ENCODE peak calls at places on chromosomes 16 and 17, in nine cellular contexts. One of them, this sample, is unnamed.

GRCh38 chr17:32610027-32610650 is 123.3 kb downstream of the CDK5R1 start:
- DNase-seq in epithelial cell of esophagus: no peak
- DNase-seq in stimulated activated CD4-positive, alpha-beta T cell treated with anti-CD3 and anti-CD28 coated beads, Interleukin-1b, Interleukin-23, amount 100 ng/mL, for 48 hours: no peak
- DNase-seq in ELF-1: peak; percentile 15
- DNase-seq in activated CD4-positive, alpha-beta T cell treated with anti-CD3 and anti-CD28 coated beads, Interleukin-2, amount 10 ng/mL, durations not matched to agents 7 days and 5 days: no peak
- DNase-seq in globus pallidus: no peak
- DNase-seq in NCI-H1105: no peak
- DNase-seq in stimulated activated naive CD8-positive, alpha-beta T cell treated with anti-CD3 and anti-CD28 coated beads, Interleukin-15, Interleukin-2, amounts not matched to agents 100 U/mL and 50 U/mL, for 24 hours: no peak
- DNase-seq in small intestine: no peak
- DNase-seq in this sample: no peak

GRCh38 chr16:87658564-87659225 is 56.4 kb downstream of the JPH3 start:
- DNase-seq in activated CD4-positive, alpha-beta T cell treated with anti-CD3 and anti-CD28 coated beads, Interleukin-2, amount 10 ng/mL, durations not matched to agents 7 days and 5 days: no peak
- DNase-seq in globus pallidus: no peak
- DNase-seq in stimulated activated CD4-positive, alpha-beta T cell treated with anti-CD3 and anti-CD28 coated beads, Interleukin-1b, Interleukin-23, amount 100 ng/mL, for 48 hours: no peak
- DNase-seq in epithelial cell of esophagus: no peak
- DNase-seq in stimulated activated naive CD8-positive, alpha-beta T cell treated with anti-CD3 and anti-CD28 coated beads, Interleukin-15, Interleukin-2, amounts not matched to agents 100 U/mL and 50 U/mL, for 24 hours: no peak
- DNase-seq in ELF-1: no peak
- DNase-seq in small intestine: no peak
- DNase-seq in NCI-H1105: no peak
- DNase-seq in this sample: peak; percentile 72

GRCh38 chr17:75763613-75764416 is 1.2 kb downstream of the GALK1 start:
- DNase-seq in globus pallidus: no peak
- DNase-seq in epithelial cell of esophagus: no peak
- DNase-seq in ELF-1: no peak
- DNase-seq in small intestine: peak; percentile 67
- DNase-seq in NCI-H1105: no peak
- DNase-seq in activated CD4-positive, alpha-beta T cell treated with anti-CD3 and anti-CD28 coated beads, Interleukin-2, amount 10 ng/mL, durations not matched to agents 7 days and 5 days: no peak
- DNase-seq in stimulated activated CD4-positive, alpha-beta T cell treated with anti-CD3 and anti-CD28 coated beads, Interleukin-1b, Interleukin-23, amount 100 ng/mL, for 48 hours: no peak
- DNase-seq in stimulated activated naive CD8-positive, alpha-beta T cell treated with anti-CD3 and anti-CD28 coated beads, Interleukin-15, Interleukin-2, amounts not matched to agents 100 U/mL and 50 U/mL, for 24 hours: no peak
- DNase-seq in this sample: no peak

GRCh38 chr17:71762526-71762925 is 358.3 kb upstream of the SOX9 start:
- DNase-seq in ELF-1: no peak
- DNase-seq in NCI-H1105: no peak
- DNase-seq in small intestine: peak; percentile 83
- DNase-seq in stimulated activated CD4-positive, alpha-beta T cell treated with anti-CD3 and anti-CD28 coated beads, Interleukin-1b, Interleukin-23, amount 100 ng/mL, for 48 hours: no peak
- DNase-seq in activated CD4-positive, alpha-beta T cell treated with anti-CD3 and anti-CD28 coated beads, Interleukin-2, amount 10 ng/mL, durations not matched to agents 7 days and 5 days: no peak
- DNase-seq in stimulated activated naive CD8-positive, alpha-beta T cell treated with anti-CD3 and anti-CD28 coated beads, Interleukin-15, Interleukin-2, amounts not matched to agents 100 U/mL and 50 U/mL, for 24 hours: no peak
- DNase-seq in epithelial cell of esophagus: no peak
- DNase-seq in globus pallidus: no peak
- DNase-seq in this sample: no peak

GRCh38 chr17:78689029-78689428 is 93.0 kb downstream of the CYTH1 start:
- DNase-seq in stimulated activated naive CD8-positive, alpha-beta T cell treated with anti-CD3 and anti-CD28 coated beads, Interleukin-15, Interleukin-2, amounts not matched to agents 100 U/mL and 50 U/mL, for 24 hours: no peak
- DNase-seq in NCI-H1105: no peak
- DNase-seq in globus pallidus: no peak
- DNase-seq in ELF-1: no peak
- DNase-seq in small intestine: no peak
- DNase-seq in stimulated activated CD4-positive, alpha-beta T cell treated with anti-CD3 and anti-CD28 coated beads, Interleukin-1b, Interleukin-23, amount 100 ng/mL, for 48 hours: no peak
- DNase-seq in activated CD4-positive, alpha-beta T cell treated with anti-CD3 and anti-CD28 coated beads, Interleukin-2, amount 10 ng/mL, durations not matched to agents 7 days and 5 days: no peak
- DNase-seq in epithelial cell of esophagus: no peak
- DNase-seq in this sample: no peak

GRCh38 chr16:75250089-75250808 is 1.2 kb downstream of the BCAR1 start:
- DNase-seq in small intestine: peak; percentile 91
- DNase-seq in ELF-1: no peak
- DNase-seq in globus pallidus: no peak
- DNase-seq in stimulated activated naive CD8-positive, alpha-beta T cell treated with anti-CD3 and anti-CD28 coated beads, Interleukin-15, Interleukin-2, amounts not matched to agents 100 U/mL and 50 U/mL, for 24 hours: no peak
- DNase-seq in activated CD4-positive, alpha-beta T cell treated with anti-CD3 and anti-CD28 coated beads, Interleukin-2, amount 10 ng/mL, durations not matched to agents 7 days and 5 days: no peak
- DNase-seq in epithelial cell of esophagus: no peak
- DNase-seq in NCI-H1105: no peak
- DNase-seq in stimulated activated CD4-positive, alpha-beta T cell treated with anti-CD3 and anti-CD28 coated beads, Interleukin-1b, Interleukin-23, amount 100 ng/mL, for 48 hours: no peak
- DNase-seq in this sample: no peak

GRCh38 chr16:27226476-27226875 is 23.1 kb downstream of the KDM8 start:
- DNase-seq in ELF-1: no peak
- DNase-seq in activated CD4-positive, alpha-beta T cell treated with anti-CD3 and anti-CD28 coated beads, Interleukin-2, amount 10 ng/mL, durations not matched to agents 7 days and 5 days: no peak
- DNase-seq in stimulated activated naive CD8-positive, alpha-beta T cell treated with anti-CD3 and anti-CD28 coated beads, Interleukin-15, Interleukin-2, amounts not matched to agents 100 U/mL and 50 U/mL, for 24 hours: no peak
- DNase-seq in NCI-H1105: peak; percentile 62
- DNase-seq in small intestine: peak; percentile 36
- DNase-seq in stimulated activated CD4-positive, alpha-beta T cell treated with anti-CD3 and anti-CD28 coated beads, Interleukin-1b, Interleukin-23, amount 100 ng/mL, for 48 hours: no peak
- DNase-seq in epithelial cell of esophagus: peak; percentile 69
- DNase-seq in globus pallidus: no peak
- DNase-seq in this sample: peak; percentile 81

GRCh38 chr17:75239778-75240393 is 21.5 kb downstream of the GGA3 start:
- DNase-seq in stimulated activated naive CD8-positive, alpha-beta T cell treated with anti-CD3 and anti-CD28 coated beads, Interleukin-15, Interleukin-2, amounts not matched to agents 100 U/mL and 50 U/mL, for 24 hours: no peak
- DNase-seq in globus pallidus: no peak
- DNase-seq in NCI-H1105: no peak
- DNase-seq in ELF-1: no peak
- DNase-seq in small intestine: no peak
- DNase-seq in activated CD4-positive, alpha-beta T cell treated with anti-CD3 and anti-CD28 coated beads, Interleukin-2, amount 10 ng/mL, durations not matched to agents 7 days and 5 days: no peak
- DNase-seq in epithelial cell of esophagus: no peak
- DNase-seq in stimulated activated CD4-positive, alpha-beta T cell treated with anti-CD3 and anti-CD28 coated beads, Interleukin-1b, Interleukin-23, amount 100 ng/mL, for 48 hours: no peak
- DNase-seq in this sample: no peak

GRCh38 chr16:15502041-15502725 is 67.8 kb downstream of the BMERB1 start:
- DNase-seq in epithelial cell of esophagus: peak; percentile 89
- DNase-seq in stimulated activated CD4-positive, alpha-beta T cell treated with anti-CD3 and anti-CD28 coated beads, Interleukin-1b, Interleukin-23, amount 100 ng/mL, for 48 hours: no peak
- DNase-seq in small intestine: no peak
- DNase-seq in NCI-H1105: no peak
- DNase-seq in ELF-1: peak; percentile 59
- DNase-seq in stimulated activated naive CD8-positive, alpha-beta T cell treated with anti-CD3 and anti-CD28 coated beads, Interleukin-15, Interleukin-2, amounts not matched to agents 100 U/mL and 50 U/mL, for 24 hours: no peak
- DNase-seq in activated CD4-positive, alpha-beta T cell treated with anti-CD3 and anti-CD28 coated beads, Interleukin-2, amount 10 ng/mL, durations not matched to agents 7 days and 5 days: no peak
- DNase-seq in globus pallidus: no peak
- DNase-seq in this sample: no peak

GRCh38 chr16:82382521-82382920 is 212.5 kb upstream of the MPHOSPH6 start:
- DNase-seq in activated CD4-positive, alpha-beta T cell treated with anti-CD3 and anti-CD28 coated beads, Interleukin-2, amount 10 ng/mL, durations not matched to agents 7 days and 5 days: no peak
- DNase-seq in stimulated activated CD4-positive, alpha-beta T cell treated with anti-CD3 and anti-CD28 coated beads, Interleukin-1b, Interleukin-23, amount 100 ng/mL, for 48 hours: no peak
- DNase-seq in NCI-H1105: no peak
- DNase-seq in ELF-1: no peak
- DNase-seq in globus pallidus: no peak
- DNase-seq in stimulated activated naive CD8-positive, alpha-beta T cell treated with anti-CD3 and anti-CD28 coated beads, Interleukin-15, Interleukin-2, amounts not matched to agents 100 U/mL and 50 U/mL, for 24 hours: no peak
- DNase-seq in epithelial cell of esophagus: no peak
- DNase-seq in small intestine: no peak
- DNase-seq in this sample: no peak

GRCh38 chr17:17728550-17729251 is 47.4 kb downstream of the RAI1 start:
- DNase-seq in stimulated activated CD4-positive, alpha-beta T cell treated with anti-CD3 and anti-CD28 coated beads, Interleukin-1b, Interleukin-23, amount 100 ng/mL, for 48 hours: no peak
- DNase-seq in activated CD4-positive, alpha-beta T cell treated with anti-CD3 and anti-CD28 coated beads, Interleukin-2, amount 10 ng/mL, durations not matched to agents 7 days and 5 days: no peak
- DNase-seq in epithelial cell of esophagus: peak; percentile 78
- DNase-seq in globus pallidus: no peak
- DNase-seq in ELF-1: no peak
- DNase-seq in NCI-H1105: no peak
- DNase-seq in stimulated activated naive CD8-positive, alpha-beta T cell treated with anti-CD3 and anti-CD28 coated beads, Interleukin-15, Interleukin-2, amounts not matched to agents 100 U/mL and 50 U/mL, for 24 hours: no peak
- DNase-seq in small intestine: peak; percentile 68
- DNase-seq in this sample: no peak

GRCh38 chr16:56539667-56540066 is 19.8 kb upstream of the BBS2 start:
- DNase-seq in stimulated activated CD4-positive, alpha-beta T cell treated with anti-CD3 and anti-CD28 coated beads, Interleukin-1b, Interleukin-23, amount 100 ng/mL, for 48 hours: no peak
- DNase-seq in small intestine: peak; percentile 9
- DNase-seq in epithelial cell of esophagus: no peak
- DNase-seq in globus pallidus: no peak
- DNase-seq in ELF-1: no peak
- DNase-seq in activated CD4-positive, alpha-beta T cell treated with anti-CD3 and anti-CD28 coated beads, Interleukin-2, amount 10 ng/mL, durations not matched to agents 7 days and 5 days: no peak
- DNase-seq in stimulated activated naive CD8-positive, alpha-beta T cell treated with anti-CD3 and anti-CD28 coated beads, Interleukin-15, Interleukin-2, amounts not matched to agents 100 U/mL and 50 U/mL, for 24 hours: no peak
- DNase-seq in NCI-H1105: no peak
- DNase-seq in this sample: no peak

GRCh38 chr16:35311475-35311874 is 1852.1 kb downstream of the TP53TG3F start:
- DNase-seq in NCI-H1105: no peak
- DNase-seq in small intestine: no peak
- DNase-seq in stimulated activated naive CD8-positive, alpha-beta T cell treated with anti-CD3 and anti-CD28 coated beads, Interleukin-15, Interleukin-2, amounts not matched to agents 100 U/mL and 50 U/mL, for 24 hours: no peak
- DNase-seq in epithelial cell of esophagus: no peak
- DNase-seq in activated CD4-positive, alpha-beta T cell treated with anti-CD3 and anti-CD28 coated beads, Interleukin-2, amount 10 ng/mL, durations not matched to agents 7 days and 5 days: no peak
- DNase-seq in globus pallidus: no peak
- DNase-seq in stimulated activated CD4-positive, alpha-beta T cell treated with anti-CD3 and anti-CD28 coated beads, Interleukin-1b, Interleukin-23, amount 100 ng/mL, for 48 hours: no peak
- DNase-seq in ELF-1: no peak
- DNase-seq in this sample: no peak

GRCh38 chr17:59506907-59507726 is 58.3 kb upstream of the DHX40 start:
- DNase-seq in small intestine: no peak
- DNase-seq in stimulated activated naive CD8-positive, alpha-beta T cell treated with anti-CD3 and anti-CD28 coated beads, Interleukin-15, Interleukin-2, amounts not matched to agents 100 U/mL and 50 U/mL, for 24 hours: no peak
- DNase-seq in epithelial cell of esophagus: no peak
- DNase-seq in globus pallidus: no peak
- DNase-seq in NCI-H1105: no peak
- DNase-seq in stimulated activated CD4-positive, alpha-beta T cell treated with anti-CD3 and anti-CD28 coated beads, Interleukin-1b, Interleukin-23, amount 100 ng/mL, for 48 hours: no peak
- DNase-seq in activated CD4-positive, alpha-beta T cell treated with anti-CD3 and anti-CD28 coated beads, Interleukin-2, amount 10 ng/mL, durations not matched to agents 7 days and 5 days: no peak
- DNase-seq in ELF-1: no peak
- DNase-seq in this sample: no peak

GRCh38 chr17:8162232-8162996 is at the start of gene VAMP2:
- DNase-seq in epithelial cell of esophagus: peak; percentile 69
- DNase-seq in small intestine: peak; percentile 58
- DNase-seq in NCI-H1105: no peak
- DNase-seq in globus pallidus: peak; percentile 73
- DNase-seq in stimulated activated naive CD8-positive, alpha-beta T cell treated with anti-CD3 and anti-CD28 coated beads, Interleukin-15, Interleukin-2, amounts not matched to agents 100 U/mL and 50 U/mL, for 24 hours: peak; percentile 87
- DNase-seq in ELF-1: peak; percentile 50
- DNase-seq in stimulated activated CD4-positive, alpha-beta T cell treated with anti-CD3 and anti-CD28 coated beads, Interleukin-1b, Interleukin-23, amount 100 ng/mL, for 48 hours: peak; percentile 79
- DNase-seq in activated CD4-positive, alpha-beta T cell treated with anti-CD3 and anti-CD28 coated beads, Interleukin-2, amount 10 ng/mL, durations not matched to agents 7 days and 5 days: peak; percentile 84
- DNase-seq in this sample: peak; percentile 49

GRCh38 chr17:76630151-76630550 is 13.4 kb downstream of the ST6GALNAC1 start:
- DNase-seq in epithelial cell of esophagus: no peak
- DNase-seq in stimulated activated CD4-positive, alpha-beta T cell treated with anti-CD3 and anti-CD28 coated beads, Interleukin-1b, Interleukin-23, amount 100 ng/mL, for 48 hours: no peak
- DNase-seq in stimulated activated naive CD8-positive, alpha-beta T cell treated with anti-CD3 and anti-CD28 coated beads, Interleukin-15, Interleukin-2, amounts not matched to agents 100 U/mL and 50 U/mL, for 24 hours: no peak
- DNase-seq in small intestine: peak; percentile 87
- DNase-seq in activated CD4-positive, alpha-beta T cell treated with anti-CD3 and anti-CD28 coated beads, Interleukin-2, amount 10 ng/mL, durations not matched to agents 7 days and 5 days: no peak
- DNase-seq in NCI-H1105: no peak
- DNase-seq in ELF-1: no peak
- DNase-seq in globus pallidus: no peak
- DNase-seq in this sample: no peak

GRCh38 chr16:72189865-72190371 is 18.0 kb upstream of the PMFBP1 start:
- DNase-seq in globus pallidus: no peak
- DNase-seq in epithelial cell of esophagus: peak; percentile 66
- DNase-seq in activated CD4-positive, alpha-beta T cell treated with anti-CD3 and anti-CD28 coated beads, Interleukin-2, amount 10 ng/mL, durations not matched to agents 7 days and 5 days: no peak
- DNase-seq in small intestine: no peak
- DNase-seq in stimulated activated naive CD8-positive, alpha-beta T cell treated with anti-CD3 and anti-CD28 coated beads, Interleukin-15, Interleukin-2, amounts not matched to agents 100 U/mL and 50 U/mL, for 24 hours: no peak
- DNase-seq in ELF-1: no peak
- DNase-seq in stimulated activated CD4-positive, alpha-beta T cell treated with anti-CD3 and anti-CD28 coated beads, Interleukin-1b, Interleukin-23, amount 100 ng/mL, for 48 hours: no peak
- DNase-seq in NCI-H1105: no peak
- DNase-seq in this sample: no peak

GRCh38 chr17:8038954-8039610 is at the start of gene ALOX15B:
- DNase-seq in stimulated activated naive CD8-positive, alpha-beta T cell treated with anti-CD3 and anti-CD28 coated beads, Interleukin-15, Interleukin-2, amounts not matched to agents 100 U/mL and 50 U/mL, for 24 hours: no peak
- DNase-seq in epithelial cell of esophagus: peak; percentile 49
- DNase-seq in NCI-H1105: no peak
- DNase-seq in ELF-1: no peak
- DNase-seq in stimulated activated CD4-positive, alpha-beta T cell treated with anti-CD3 and anti-CD28 coated beads, Interleukin-1b, Interleukin-23, amount 100 ng/mL, for 48 hours: no peak
- DNase-seq in globus pallidus: no peak
- DNase-seq in activated CD4-positive, alpha-beta T cell treated with anti-CD3 and anti-CD28 coated beads, Interleukin-2, amount 10 ng/mL, durations not matched to agents 7 days and 5 days: no peak
- DNase-seq in small intestine: peak; percentile 20
- DNase-seq in this sample: no peak

GRCh38 chr17:58247511-58248363 is 9.4 kb downstream of the LPO start:
- DNase-seq in activated CD4-positive, alpha-beta T cell treated with anti-CD3 and anti-CD28 coated beads, Interleukin-2, amount 10 ng/mL, durations not matched to agents 7 days and 5 days: no peak
- DNase-seq in stimulated activated CD4-positive, alpha-beta T cell treated with anti-CD3 and anti-CD28 coated beads, Interleukin-1b, Interleukin-23, amount 100 ng/mL, for 48 hours: no peak
- DNase-seq in globus pallidus: no peak
- DNase-seq in stimulated activated naive CD8-positive, alpha-beta T cell treated with anti-CD3 and anti-CD28 coated beads, Interleukin-15, Interleukin-2, amounts not matched to agents 100 U/mL and 50 U/mL, for 24 hours: no peak
- DNase-seq in ELF-1: no peak
- DNase-seq in small intestine: no peak
- DNase-seq in NCI-H1105: no peak
- DNase-seq in epithelial cell of esophagus: no peak
- DNase-seq in this sample: no peak

GRCh38 chr17:74520790-74521480 is 10.3 kb downstream of the CD300LB start:
- DNase-seq in ELF-1: no peak
- DNase-seq in stimulated activated CD4-positive, alpha-beta T cell treated with anti-CD3 and anti-CD28 coated beads, Interleukin-1b, Interleukin-23, amount 100 ng/mL, for 48 hours: no peak
- DNase-seq in stimulated activated naive CD8-positive, alpha-beta T cell treated with anti-CD3 and anti-CD28 coated beads, Interleukin-15, Interleukin-2, amounts not matched to agents 100 U/mL and 50 U/mL, for 24 hours: no peak
- DNase-seq in small intestine: no peak
- DNase-seq in globus pallidus: no peak
- DNase-seq in NCI-H1105: no peak
- DNase-seq in epithelial cell of esophagus: no peak
- DNase-seq in activated CD4-positive, alpha-beta T cell treated with anti-CD3 and anti-CD28 coated beads, Interleukin-2, amount 10 ng/mL, durations not matched to agents 7 days and 5 days: no peak
- DNase-seq in this sample: no peak

GRCh38 chr17:888998-889401 is 90.6 kb downstream of the NXN start:
- DNase-seq in globus pallidus: no peak
- DNase-seq in activated CD4-positive, alpha-beta T cell treated with anti-CD3 and anti-CD28 coated beads, Interleukin-2, amount 10 ng/mL, durations not matched to agents 7 days and 5 days: peak; percentile 9
- DNase-seq in stimulated activated CD4-positive, alpha-beta T cell treated with anti-CD3 and anti-CD28 coated beads, Interleukin-1b, Interleukin-23, amount 100 ng/mL, for 48 hours: peak; percentile 14
- DNase-seq in small intestine: no peak
- DNase-seq in epithelial cell of esophagus: no peak
- DNase-seq in stimulated activated naive CD8-positive, alpha-beta T cell treated with anti-CD3 and anti-CD28 coated beads, Interleukin-15, Interleukin-2, amounts not matched to agents 100 U/mL and 50 U/mL, for 24 hours: no peak
- DNase-seq in NCI-H1105: no peak
- DNase-seq in ELF-1: peak; percentile 24
- DNase-seq in this sample: no peak

GRCh38 chr16:10988164-10988803 is 43.9 kb downstream of the CLEC16A start:
- DNase-seq in stimulated activated naive CD8-positive, alpha-beta T cell treated with anti-CD3 and anti-CD28 coated beads, Interleukin-15, Interleukin-2, amounts not matched to agents 100 U/mL and 50 U/mL, for 24 hours: peak; percentile 83
- DNase-seq in NCI-H1105: no peak
- DNase-seq in globus pallidus: no peak
- DNase-seq in activated CD4-positive, alpha-beta T cell treated with anti-CD3 and anti-CD28 coated beads, Interleukin-2, amount 10 ng/mL, durations not matched to agents 7 days and 5 days: peak; percentile 66
- DNase-seq in small intestine: no peak
- DNase-seq in stimulated activated CD4-positive, alpha-beta T cell treated with anti-CD3 and anti-CD28 coated beads, Interleukin-1b, Interleukin-23, amount 100 ng/mL, for 48 hours: peak; percentile 91
- DNase-seq in ELF-1: no peak
- DNase-seq in epithelial cell of esophagus: no peak
- DNase-seq in this sample: no peak

GRCh38 chr16:65936096-65936495 is 430.4 kb upstream of the CDH5 start:
- DNase-seq in small intestine: no peak
- DNase-seq in activated CD4-positive, alpha-beta T cell treated with anti-CD3 and anti-CD28 coated beads, Interleukin-2, amount 10 ng/mL, durations not matched to agents 7 days and 5 days: no peak
- DNase-seq in globus pallidus: no peak
- DNase-seq in epithelial cell of esophagus: no peak
- DNase-seq in NCI-H1105: no peak
- DNase-seq in stimulated activated CD4-positive, alpha-beta T cell treated with anti-CD3 and anti-CD28 coated beads, Interleukin-1b, Interleukin-23, amount 100 ng/mL, for 48 hours: no peak
- DNase-seq in ELF-1: no peak
- DNase-seq in stimulated activated naive CD8-positive, alpha-beta T cell treated with anti-CD3 and anti-CD28 coated beads, Interleukin-15, Interleukin-2, amounts not matched to agents 100 U/mL and 50 U/mL, for 24 hours: no peak
- DNase-seq in this sample: no peak

GRCh38 chr17:55513885-55514590 is 2.8 kb upstream of the SMIM36 start:
- DNase-seq in ELF-1: peak; percentile 79
- DNase-seq in activated CD4-positive, alpha-beta T cell treated with anti-CD3 and anti-CD28 coated beads, Interleukin-2, amount 10 ng/mL, durations not matched to agents 7 days and 5 days: peak; percentile 77
- DNase-seq in stimulated activated CD4-positive, alpha-beta T cell treated with anti-CD3 and anti-CD28 coated beads, Interleukin-1b, Interleukin-23, amount 100 ng/mL, for 48 hours: peak; percentile 67
- DNase-seq in NCI-H1105: peak; percentile 44
- DNase-seq in stimulated activated naive CD8-positive, alpha-beta T cell treated with anti-CD3 and anti-CD28 coated beads, Interleukin-15, Interleukin-2, amounts not matched to agents 100 U/mL and 50 U/mL, for 24 hours: peak; percentile 76
- DNase-seq in epithelial cell of esophagus: peak; percentile 73
- DNase-seq in globus pallidus: peak; percentile 67
- DNase-seq in small intestine: peak; percentile 83
- DNase-seq in this sample: peak; percentile 55

GRCh38 chr17:38436386-38436785 is 8.1 kb downstream of the ARHGAP23 start:
- DNase-seq in NCI-H1105: no peak
- DNase-seq in epithelial cell of esophagus: no peak
- DNase-seq in small intestine: no peak
- DNase-seq in ELF-1: no peak
- DNase-seq in globus pallidus: no peak
- DNase-seq in stimulated activated CD4-positive, alpha-beta T cell treated with anti-CD3 and anti-CD28 coated beads, Interleukin-1b, Interleukin-23, amount 100 ng/mL, for 48 hours: no peak
- DNase-seq in stimulated activated naive CD8-positive, alpha-beta T cell treated with anti-CD3 and anti-CD28 coated beads, Interleukin-15, Interleukin-2, amounts not matched to agents 100 U/mL and 50 U/mL, for 24 hours: no peak
- DNase-seq in activated CD4-positive, alpha-beta T cell treated with anti-CD3 and anti-CD28 coated beads, Interleukin-2, amount 10 ng/mL, durations not matched to agents 7 days and 5 days: no peak
- DNase-seq in this sample: no peak

GRCh38 chr16:23301251-23302044 is 654 bp upstream of the SCNN1B start:
- DNase-seq in small intestine: no peak
- DNase-seq in epithelial cell of esophagus: no peak
- DNase-seq in stimulated activated naive CD8-positive, alpha-beta T cell treated with anti-CD3 and anti-CD28 coated beads, Interleukin-15, Interleukin-2, amounts not matched to agents 100 U/mL and 50 U/mL, for 24 hours: no peak
- DNase-seq in stimulated activated CD4-positive, alpha-beta T cell treated with anti-CD3 and anti-CD28 coated beads, Interleukin-1b, Interleukin-23, amount 100 ng/mL, for 48 hours: no peak
- DNase-seq in globus pallidus: no peak
- DNase-seq in NCI-H1105: no peak
- DNase-seq in activated CD4-positive, alpha-beta T cell treated with anti-CD3 and anti-CD28 coated beads, Interleukin-2, amount 10 ng/mL, durations not matched to agents 7 days and 5 days: no peak
- DNase-seq in ELF-1: no peak
- DNase-seq in this sample: no peak

GRCh38 chr17:1179635-1180433 is at the start of gene ABR:
- DNase-seq in epithelial cell of esophagus: no peak
- DNase-seq in ELF-1: peak; percentile 49
- DNase-seq in stimulated activated naive CD8-positive, alpha-beta T cell treated with anti-CD3 and anti-CD28 coated beads, Interleukin-15, Interleukin-2, amounts not matched to agents 100 U/mL and 50 U/mL, for 24 hours: peak; percentile 63
- DNase-seq in activated CD4-positive, alpha-beta T cell treated with anti-CD3 and anti-CD28 coated beads, Interleukin-2, amount 10 ng/mL, durations not matched to agents 7 days and 5 days: peak; percentile 62
- DNase-seq in NCI-H1105: peak; percentile 8
- DNase-seq in stimulated activated CD4-positive, alpha-beta T cell treated with anti-CD3 and anti-CD28 coated beads, Interleukin-1b, Interleukin-23, amount 100 ng/mL, for 48 hours: peak; percentile 39
- DNase-seq in small intestine: no peak
- DNase-seq in globus pallidus: no peak
- DNase-seq in this sample: no peak

GRCh38 chr17:7884581-7885356 is 3.8 kb upstream of the CHD3 start:
- DNase-seq in epithelial cell of esophagus: no peak
- DNase-seq in small intestine: no peak
- DNase-seq in stimulated activated CD4-positive, alpha-beta T cell treated with anti-CD3 and anti-CD28 coated beads, Interleukin-1b, Interleukin-23, amount 100 ng/mL, for 48 hours: peak; percentile 14
- DNase-seq in NCI-H1105: no peak
- DNase-seq in stimulated activated naive CD8-positive, alpha-beta T cell treated with anti-CD3 and anti-CD28 coated beads, Interleukin-15, Interleukin-2, amounts not matched to agents 100 U/mL and 50 U/mL, for 24 hours: peak; percentile 44
- DNase-seq in globus pallidus: no peak
- DNase-seq in activated CD4-positive, alpha-beta T cell treated with anti-CD3 and anti-CD28 coated beads, Interleukin-2, amount 10 ng/mL, durations not matched to agents 7 days and 5 days: peak; percentile 36
- DNase-seq in ELF-1: no peak
- DNase-seq in this sample: no peak

GRCh38 chr16:68289621-68290329 is 21.0 kb downstream of the SLC7A6OS start:
- DNase-seq in globus pallidus: no peak
- DNase-seq in NCI-H1105: no peak
- DNase-seq in epithelial cell of esophagus: no peak
- DNase-seq in stimulated activated naive CD8-positive, alpha-beta T cell treated with anti-CD3 and anti-CD28 coated beads, Interleukin-15, Interleukin-2, amounts not matched to agents 100 U/mL and 50 U/mL, for 24 hours: peak; percentile 77
- DNase-seq in small intestine: peak; percentile 18
- DNase-seq in ELF-1: no peak
- DNase-seq in stimulated activated CD4-positive, alpha-beta T cell treated with anti-CD3 and anti-CD28 coated beads, Interleukin-1b, Interleukin-23, amount 100 ng/mL, for 48 hours: peak; percentile 67
- DNase-seq in activated CD4-positive, alpha-beta T cell treated with anti-CD3 and anti-CD28 coated beads, Interleukin-2, amount 10 ng/mL, durations not matched to agents 7 days and 5 days: peak; percentile 56
- DNase-seq in this sample: no peak

This sample was measured in COR-L47.